ENCODE peak calls at places on chromosomes 4 and X, in six cellular contexts. G, B, T, Y, D and P are unnamed samples.

GRCh38 chr4:80309301-80310004 is 26.1 kb upstream of the CFAP299 start:
- DNase-seq in G (no peak), D (no peak), T (no peak), Y (no peak), B (no peak), P (no peak)

GRCh38 chr4:10013722-10014121 is 7.6 kb downstream of the SLC2A9 start:
- DNase-seq in D (peak; percentile 37), Y (peak; percentile 65), G (peak; percentile 94), T (peak; percentile 55), B (peak; percentile 78), P (peak; percentile 85)

GRCh38 chr4:7192252-7193039 is at the start of gene SORCS2:
- DNase-seq in B (peak; percentile 36), Y (peak; percentile 89), D (peak; percentile 77), G (peak; percentile 87), T (no peak), P (peak; percentile 47)

GRCh38 chr4:117134386-117134785 is 49.0 kb upstream of the TRAM1L1 start:
- DNase-seq in G (peak; percentile 70), T (peak; percentile 24), Y (peak; percentile 29), B (no peak), D (peak; percentile 83), P (peak; percentile 60)

GRCh38 chr4:10458190-10458589 is 964 bp upstream of the ZNF518B start:
- DNase-seq in G (peak; percentile 71), T (no peak), B (peak; percentile 30), D (no peak), Y (no peak), P (no peak)

GRCh38 chr4:172953896-172954568 is 214.6 kb upstream of the GALNT7 start:
- DNase-seq in D (peak; percentile 89), B (no peak), T (no peak), G (no peak), Y (no peak), P (no peak)

GRCh38 chr4:125303058-125303457 is 11.7 kb upstream of the FAT4 start:
- DNase-seq in G (no peak), Y (no peak), T (no peak), D (no peak), B (no peak), P (no peak)

GRCh38 chrX:38095971-38096529 is 89.7 kb downstream of the SYTL5 start:
- DNase-seq in T (no peak), D (no peak), G (no peak), Y (no peak), B (no peak), P (peak; percentile 4)

GRCh38 chr4:2831611-2832308 is 11.9 kb upstream of the ADD1 start:
- DNase-seq in D (no peak), Y (no peak), B (no peak), G (peak; percentile 35), T (no peak), P (no peak)

GRCh38 chrX:40749874-40750273 is 14.5 kb upstream of the MED14 start:
- DNase-seq in T (no peak), G (no peak), B (no peak), D (no peak), Y (no peak), P (peak; percentile 64)

GRCh38 chr4:87213425-87213824 is 7.0 kb downstream of the KLHL8 start:
- DNase-seq in G (no peak), B (no peak), Y (no peak), D (peak; percentile 37), T (no peak), P (no peak)

GRCh38 chr4:29073571-29073970 is 1646.6 kb upstream of the PCDH7 start:
- DNase-seq in D (peak; percentile 42), G (no peak), B (no peak), T (no peak), Y (no peak), P (no peak)

GRCh38 chr4:1544861-1545275 is 138.6 kb upstream of the NKX1-1 start:
- DNase-seq in G (no peak), D (peak; percentile 61), B (peak; percentile 49), T (no peak), Y (no peak), P (no peak)
- H3K4me3 ChIP-seq in G (no peak overlapping the region), D (no peak overlapping the region), B (no peak overlapping the region), T (no peak overlapping the region), Y (no peak overlapping the region), P (no peak overlapping the region)

DNA sequence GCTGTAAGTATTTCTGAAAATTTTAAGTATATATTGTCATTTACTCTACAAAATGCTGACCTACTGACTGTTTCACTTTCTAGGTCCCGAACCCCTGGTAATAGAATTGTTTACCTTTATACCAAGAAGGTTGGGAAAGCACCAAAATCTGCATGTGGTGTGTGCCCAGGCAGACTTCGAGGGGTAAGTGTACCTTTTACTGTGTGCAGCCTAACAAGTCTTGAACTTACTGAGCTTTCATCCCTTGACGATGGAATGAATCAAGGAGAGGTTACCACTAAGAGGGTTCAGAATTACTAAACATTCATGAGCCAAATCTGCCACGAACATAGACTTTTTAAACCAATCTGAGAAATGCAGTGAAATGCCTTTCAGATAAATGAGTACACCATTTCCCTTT is 1.6 kb downstream of the RPL34 start:
- DNase-seq in Y (no peak), B (no peak), T (no peak), G (no peak), D (no peak), P (no peak)
- H3K4me3 ChIP-seq in Y (peak overlapping the region; percentile 82), B (no peak overlapping the region), T (peak overlapping the region; percentile 97), G (peak overlapping the region; percentile 99), D (peak overlapping the region; percentile 76), P (peak overlapping the region; percentile 99)

GRCh38 chrX:65406532-65406931 is 128.1 kb downstream of the LAS1L start:
- DNase-seq in D (peak; percentile 1), B (no peak), T (no peak), G (no peak), Y (peak; percentile 30), P (peak; percentile 18)

DNA sequence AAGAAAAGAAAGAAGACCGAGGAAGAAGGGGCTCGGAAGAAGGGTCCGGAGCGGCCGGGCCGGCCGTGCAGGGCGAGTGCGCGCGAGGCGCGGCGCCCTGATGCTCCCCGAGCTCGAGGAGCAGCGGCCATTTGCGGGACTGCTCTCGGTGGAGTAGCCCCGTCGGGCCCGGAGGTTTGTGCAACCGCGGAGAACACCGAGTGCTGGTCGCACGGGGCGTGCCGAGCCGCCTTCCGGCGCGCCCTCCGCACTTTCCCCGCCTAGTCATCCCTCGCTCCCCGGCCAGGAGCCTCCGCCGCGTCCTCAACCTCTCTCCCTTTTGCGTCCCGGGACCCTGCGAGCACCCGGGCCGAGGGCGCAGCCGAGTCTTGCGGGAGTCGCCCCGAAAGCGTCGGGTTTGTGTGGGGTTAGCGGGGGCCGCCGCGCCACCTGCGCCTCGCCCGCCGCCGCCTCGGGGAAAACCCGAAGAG is 127.4 kb downstream of the LAS1L start:
- DNase-seq in T (no peak), Y (peak; percentile 6), G (no peak), D (no peak), B (no peak), P (no peak)
- H3K4me3 ChIP-seq in T (no peak overlapping the region), Y (peak overlapping the region; percentile 37), G (peak overlapping the region; percentile 58), D (no peak overlapping the region), B (peak overlapping the region; percentile 24), P (no peak overlapping the region)

GRCh38 chrX:28922106-28922505 is 334.9 kb downstream of the IL1RAPL1 start:
- DNase-seq in Y (no peak), G (no peak), D (no peak), B (no peak), T (no peak), P (no peak)
- H3K4me3 ChIP-seq in Y (no peak overlapping the region), G (no peak overlapping the region), D (no peak overlapping the region), B (no peak overlapping the region), T (no peak overlapping the region), P (no peak overlapping the region)

DNA sequence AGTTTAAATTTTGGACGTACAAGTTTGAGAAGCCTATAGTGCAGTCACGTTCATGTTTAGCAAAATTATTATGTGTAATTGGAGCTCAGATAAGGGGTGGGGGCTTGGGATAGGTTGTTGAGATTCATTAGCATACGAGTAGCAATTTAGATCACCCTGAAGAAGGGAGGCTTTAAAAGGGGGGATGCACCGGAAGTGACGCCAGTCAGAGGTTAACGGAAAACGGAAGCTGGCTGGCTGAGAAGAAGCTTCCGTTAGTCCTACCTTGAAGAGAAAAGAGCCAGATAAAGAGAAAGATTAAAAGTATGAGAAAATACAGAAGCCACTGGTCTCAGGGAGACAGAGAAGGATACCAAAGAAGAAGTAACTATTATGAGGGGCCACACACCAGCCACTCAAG is 1.1 kb upstream of the NXT2 start:
- DNase-seq in B (no peak), T (no peak), D (no peak), Y (no peak), G (no peak), P (no peak)
- H3K4me3 ChIP-seq in B (no peak overlapping the region), T (no peak overlapping the region), D (no peak overlapping the region), Y (no peak overlapping the region), G (no peak overlapping the region), P (no peak overlapping the region)

GRCh38 chrX:120732461-120732860 is 102.6 kb upstream of the C1GALT1C1 start:
- DNase-seq in G (no peak), Y (no peak), D (no peak), T (no peak), B (no peak), P (no peak)
- H3K4me3 ChIP-seq in G (no peak overlapping the region), Y (no peak overlapping the region), D (no peak overlapping the region), T (no peak overlapping the region), B (no peak overlapping the region), P (no peak overlapping the region)

GRCh38 chrX:108735087-108735679 is 1.2 kb downstream of the IRS4 start:
- DNase-seq in T (no peak), G (peak; percentile 86), B (no peak), Y (no peak), D (no peak), P (peak; percentile 13)
- H3K4me3 ChIP-seq in T (no peak overlapping the region), G (peak overlapping the region; percentile 79), B (no peak overlapping the region), Y (no peak overlapping the region), D (no peak overlapping the region), P (no peak overlapping the region)

DNA sequence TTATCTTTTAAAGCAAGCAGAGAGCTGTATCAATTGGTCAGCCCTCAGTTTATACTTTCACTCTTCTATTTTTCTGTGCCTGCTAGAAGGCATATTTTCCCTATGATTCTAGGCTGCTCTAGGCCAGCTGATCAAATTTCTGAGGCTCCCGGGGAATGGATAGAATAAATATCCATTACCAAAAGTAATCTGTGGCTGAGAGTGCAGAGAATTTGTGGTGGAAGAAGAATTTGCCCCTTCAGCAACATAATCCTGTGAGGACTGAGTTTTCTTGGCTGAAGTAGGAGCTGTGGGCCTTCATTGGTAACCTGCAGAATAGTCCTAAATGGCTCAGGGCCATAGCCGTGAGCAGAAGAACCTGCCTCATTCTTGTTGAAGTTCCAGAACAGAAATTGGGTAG is 314.6 kb upstream of the CASK start:
- DNase-seq in Y (no peak), T (no peak), B (no peak), D (no peak), G (no peak), P (no peak)
- H3K4me3 ChIP-seq in Y (no peak overlapping the region), T (no peak overlapping the region), B (no peak overlapping the region), D (no peak overlapping the region), G (no peak overlapping the region), P (no peak overlapping the region)